ENCODE peak calls at places on chromosomes 16 and 17, in six cellular contexts. F is pancreas; U is activated naive CD8-positive, alpha-beta T cell treated with anti-CD3 and anti-CD28 coated beads, Interleukin-2, amount 50 U/mL, for 24 hours; R is natural killer cell treated with Interleukin-12 subunit alpha and Interleukin-12 subunit beta and Interleukin-15 and Interleukin-18, amount 100 ng/mL, for 72 hours; B is thoracic aorta; J is aorta. I is an unnamed sample.
A peak's percentile ranks its signal among the peaks of the same experiment; 100 is the strongest.

GRCh38 chr16:53153130-53153529 is 98.3 kb downstream of the CHD9 start:
- ATAC-seq in R (no peak), F (no peak), B (no peak), U (no peak), J (no peak), I (no peak)

GRCh38 chr17:76370261-76370993 is 14.0 kb upstream of the SPHK1 start:
- ATAC-seq in U (no peak), F (peak; percentile 86), B (peak; percentile 90), J (peak; percentile 85), R (no peak), I (no peak)

GRCh38 chr16:21644674-21645073 is 7.7 kb downstream of the IGSF6 start:
- ATAC-seq in U (no peak), J (no peak), R (no peak), F (no peak), B (no peak), I (no peak)

GRCh38 chr17:41967141-41967920 is 736 bp downstream of the CNP start:
- ATAC-seq in J (peak; percentile 26), B (no peak), R (peak; percentile 39), U (peak; percentile 0), F (peak; percentile 0), I (peak; percentile 14)

GRCh38 chr17:57107498-57108101 is 22.6 kb downstream of the AKAP1 start:
- ATAC-seq in R (no peak), J (no peak), F (peak; percentile 66), U (no peak), B (no peak), I (no peak)

GRCh38 chr16:62391940-62392339 is 355.7 kb upstream of the CDH8 start:
- ATAC-seq in J (no peak), U (no peak), F (no peak), R (no peak), B (no peak), I (no peak)

GRCh38 chr16:84737658-84738057 is 37.9 kb downstream of the USP10 start:
- ATAC-seq in B (no peak), U (no peak), R (no peak), J (no peak), F (peak; percentile 72), I (no peak)

GRCh38 chr17:39094607-39095308 is 56.7 kb downstream of the PLXDC1 start:
- ATAC-seq in J (no peak), U (peak; percentile 75), B (no peak), R (peak; percentile 74), F (no peak), I (no peak)

GRCh38 chr16:81625544-81626152 is 153.4 kb upstream of the PLCG2 start:
- ATAC-seq in U (peak; percentile 40), J (peak; percentile 78), F (peak; percentile 93), B (no peak), R (no peak), I (peak; percentile 39)

GRCh38 chr16:78444-79145 is 570 bp downstream of the MPG start:
- ATAC-seq in B (peak; percentile 6), F (peak; percentile 3), J (peak; percentile 5), U (peak; percentile 14), R (peak; percentile 47), I (peak; percentile 13)

GRCh38 chr16:78988361-78988992 is 612.1 kb downstream of the MAF start:
- ATAC-seq in B (no peak), F (no peak), R (no peak), U (no peak), J (no peak), I (no peak)

GRCh38 chr16:66959645-66960177 is 1.4 kb upstream of the CES3 start:
- ATAC-seq in B (no peak), R (no peak), F (peak; percentile 18), J (no peak), U (no peak), I (no peak)

GRCh38 chr16:21268236-21268635 is 9.9 kb downstream of the CRYM start:
- ATAC-seq in R (no peak), F (no peak), U (no peak), J (no peak), B (no peak), I (no peak)

GRCh38 chr16:81478876-81479496 is 34.4 kb downstream of the CMIP start:
- ATAC-seq in B (no peak), U (peak; percentile 26), R (peak; percentile 56), J (peak; percentile 35), F (peak; percentile 77), I (peak; percentile 85)

GRCh38 chr16:81971853-81972252 is 39.4 kb downstream of the SDR42E1 start:
- ATAC-seq in J (no peak), R (no peak), U (no peak), B (no peak), F (no peak), I (no peak)

GRCh38 chr16:73064227-73064995 is 16.5 kb upstream of the ZFHX3 start:
- ATAC-seq in U (peak; percentile 11), B (no peak), J (no peak), F (no peak), R (no peak), I (no peak)

GRCh38 chr16:66950971-66951790 is 9.9 kb upstream of the CES3 start:
- ATAC-seq in U (no peak), J (no peak), R (no peak), B (no peak), F (no peak), I (no peak)

GRCh38 chr17:59838196-59838911 is 54.4 kb downstream of the TUBD1 start:
- ATAC-seq in U (no peak), F (no peak), B (no peak), J (no peak), R (no peak), I (no peak)

GRCh38 chr16:797120-797420 is 3.5 kb downstream of the GNG13 start:
- ATAC-seq in B (no peak), F (no peak), U (peak; percentile 18), R (peak; percentile 34), J (no peak), I (no peak)

GRCh38 chr16:66841366-66841765 is 2.8 kb upstream of the CA7 start:
- ATAC-seq in R (no peak), U (no peak), F (no peak), J (no peak), B (no peak), I (no peak)

GRCh38 chr16:48583075-48584065 is 26.6 kb downstream of the N4BP1 start:
- ATAC-seq in J (no peak), B (no peak), R (no peak), U (no peak), F (no peak), I (no peak)

GRCh38 chr16:82681592-82681991 is 54.8 kb downstream of the CDH13 start:
- ATAC-seq in U (no peak), J (no peak), F (no peak), R (no peak), B (no peak), I (no peak)

GRCh38 chr16:82895843-82896242 is 269.1 kb downstream of the CDH13 start:
- ATAC-seq in R (no peak), U (no peak), F (no peak), B (no peak), J (no peak), I (no peak)

GRCh38 chr16:11667221-11667823 is 933 bp upstream of the SNN start:
- ATAC-seq in R (no peak), U (no peak), F (no peak), J (no peak), B (no peak), I (no peak)

GRCh38 chr16:4518281-4518680 is 20.3 kb downstream of the CDIP1 start:
- ATAC-seq in B (no peak), F (no peak), R (no peak), U (no peak), J (no peak), I (no peak)

GRCh38 chr16:608019-608418 is 18.2 kb downstream of the RAB40C start:
- ATAC-seq in F (no peak), J (no peak), U (peak; percentile 95), R (no peak), B (no peak), I (peak; percentile 76)

GRCh38 chr17:17353625-17354484 is 50.7 kb downstream of the NT5M start:
- ATAC-seq in J (no peak), R (no peak), U (no peak), B (no peak), F (no peak), I (no peak)

GRCh38 chr17:78351449-78352006 is 8.3 kb downstream of the SOCS3 start:
- ATAC-seq in U (no peak), R (no peak), J (peak; percentile 78), F (peak; percentile 56), B (peak; percentile 16), I (no peak)

GRCh38 chr17:71635187-71635586 is 485.6 kb upstream of the SOX9 start:
- ATAC-seq in J (no peak), R (no peak), F (no peak), B (no peak), U (no peak), I (no peak)

GRCh38 chr16:52466998-52467397 is 79.9 kb downstream of the TOX3 start:
- ATAC-seq in U (no peak), B (no peak), F (no peak), J (no peak), R (no peak), I (no peak)

GRCh38 chr16:82660078-82660645 is 33.4 kb downstream of the CDH13 start:
- ATAC-seq in J (no peak), U (no peak), B (no peak), F (no peak), R (no peak), I (no peak)

GRCh38 chr16:62967606-62968005 is 931.4 kb upstream of the CDH8 start:
- ATAC-seq in F (no peak), J (no peak), R (no peak), B (no peak), U (no peak), I (no peak)